ENCODE peak calls at places on chromosomes 7 and 10, in four cellular contexts. O is psoas muscle, G is NCI-H2171 treated with DMSO at 0.1 percent for 48 hours, B is NCI-H748 treated with DMSO at 0.1 percent for 48 hours. N is an unnamed sample.

GRCh38 chr7:50321678-50322077 is 17.2 kb downstream of the IKZF1 start:
- DNase-seq in O (no peak), G (no peak), B (no peak), N (no peak)

GRCh38 chr7:30970074-30970473 is 6.3 kb downstream of the GHRHR start:
- DNase-seq in O (no peak), G (no peak), B (no peak), N (no peak)

GRCh38 chr10:4947635-4948596 is 15.3 kb upstream of the AKR1C1 start:
- DNase-seq in O (no peak), G (no peak), B (no peak), N (peak)

GRCh38 chr10:103969436-103969835 is 2.5 kb downstream of the SLK start:
- DNase-seq in O (no peak), G (no peak), B (no peak), N (peak)

GRCh38 chr10:101466016-101466912 is 112.3 kb downstream of the BTRC start:
- DNase-seq in O (no peak), G (no peak), B (peak), N (no peak)

GRCh38 chr10:70461397-70462348 is 16.9 kb upstream of the PALD1 start:
- DNase-seq in O (peak), G (peak), B (no peak), N (peak)

GRCh38 chr7:49038821-49039358 is 114.5 kb downstream of the CDC14C start:
- DNase-seq in O (no peak), G (no peak), B (no peak), N (no peak)

GRCh38 chr10:99536400-99537254 is 3.9 kb downstream of the NKX2-3 start:
- DNase-seq in O (no peak), G (no peak), B (no peak), N (no peak)

GRCh38 chr10:98459385-98459784 is 12.7 kb upstream of the HPS1 start:
- DNase-seq in O (no peak), G (no peak), B (no peak), N (no peak)

GRCh38 chr10:27225011-27225590 is 15.5 kb downstream of the ACBD5 start:
- DNase-seq in O (no peak), G (no peak), B (no peak), N (no peak)

GRCh38 chr7:25857376-25858067 is 294.5 kb upstream of the NFE2L3 start:
- DNase-seq in O (peak), G (peak), B (peak), N (peak)

GRCh38 chr7:45985902-45986301 is 64.8 kb upstream of the IGFBP3 start:
- DNase-seq in O (no peak), G (no peak), B (no peak), N (peak)

N was measured in RKO.